ENCODE peak calls at places on chromosomes 13 and 19, in six cellular contexts. Y, W, M, J, N and G are unnamed samples.

GRCh38 chr13:34459856-34460255 is 482.2 kb upstream of the NBEA start:
- DNase-seq in J (no peak), Y (no peak), M (no peak), N (no peak), W (no peak), G (no peak)

GRCh38 chr13:25977671-25978070 is 74.1 kb downstream of the SHISA2 start:
- DNase-seq in Y (no peak), M (no peak), N (no peak), W (no peak), J (no peak), G (no peak)

GRCh38 chr13:111216166-111216960 is 101.3 kb downstream of the ARHGEF7 start:
- DNase-seq in W (peak), N (no peak), Y (peak), J (peak), M (no peak), G (peak)

GRCh38 chr13:49629947-49630346 is 1.6 kb downstream of the ARL11 start:
- DNase-seq in N (no peak), W (no peak), Y (peak), J (no peak), M (no peak), G (no peak)

GRCh38 chr13:38606697-38607096 is 80.2 kb upstream of the FREM2 start:
- DNase-seq in J (no peak), Y (no peak), N (no peak), M (no peak), W (no peak), G (no peak)

GRCh38 chr19:33569822-33570221 is 48.2 kb upstream of the PEPD start:
- DNase-seq in M (no peak), J (no peak), N (no peak), W (no peak), Y (peak), G (no peak)

GRCh38 chr13:24041822-24042221 is 118.7 kb upstream of the SPATA13 start:
- DNase-seq in Y (no peak), M (peak), W (no peak), N (no peak), J (no peak), G (no peak)

GRCh38 chr13:110521946-110522345 is 39.6 kb downstream of the RAB20 start:
- DNase-seq in Y (no peak), N (no peak), J (peak), M (peak), W (no peak), G (no peak)

GRCh38 chr13:22027561-22027960 is 356.7 kb downstream of the FGF9 start:
- DNase-seq in W (no peak), J (no peak), N (no peak), Y (no peak), M (no peak), G (no peak)

GRCh38 chr13:29835280-29836061 is 14.9 kb downstream of the UBL3 start:
- DNase-seq in N (no peak), W (no peak), M (no peak), J (no peak), Y (no peak), G (no peak)

GRCh38 chr13:23609414-23610186 is 39.4 kb downstream of the TNFRSF19 start:
- DNase-seq in N (no peak), W (no peak), Y (peak), M (peak), J (no peak), G (no peak)

GRCh38 chr19:44891016-44891882 is at the start of gene TOMM40:
- DNase-seq in W (peak), N (peak), Y (peak), J (no peak), M (no peak), G (peak)